ENCODE peak calls at places on chromosomes 5 and 9, in four cellular contexts. A is adipocyte, W is HepG2, F is kidney. S is an unnamed sample.

GRCh38 chr9:38339087-38339486 is 53.4 kb upstream of the ALDH1B1 start:
- DNase-seq in A (no peak), F (no peak), W (no peak), S (peak; percentile 7)

GRCh38 chr9:121500165-121500478 is 478 bp upstream of the GGTA1 start:
- DNase-seq in F (no peak), W (no peak), A (no peak), S (no peak)

GRCh38 chr5:78624011-78624541 is 24.5 kb downstream of the LHFPL2 start:
- DNase-seq in F (no peak), A (no peak), W (no peak), S (no peak)

GRCh38 chr5:132180134-132180745 is 47.4 kb downstream of the P4HA2 start:
- DNase-seq in W (peak; percentile 18), F (no peak), A (peak; percentile 89), S (peak; percentile 64)

GRCh38 chr9:34027845-34028574 is 20.7 kb downstream of the UBAP2 start:
- DNase-seq in A (no peak), W (no peak), F (no peak), S (no peak)

GRCh38 chr9:2964485-2964884 is 120.6 kb upstream of the PUM3 start:
- DNase-seq in A (no peak), F (no peak), W (no peak), S (no peak)

GRCh38 chr5:43773032-43773830 is 170.3 kb downstream of the NNT start:
- DNase-seq in F (no peak), A (peak; percentile 83), W (peak; percentile 35), S (peak; percentile 31)

GRCh38 chr5:139877129-139877597 is 81.6 kb downstream of the PSD2 start:
- DNase-seq in F (no peak), W (no peak), A (no peak), S (no peak)

GRCh38 chr5:149990518-149991376 is 9.7 kb downstream of the TIGD6 start:
- DNase-seq in F (no peak), A (peak; percentile 92), W (peak; percentile 76), S (peak; percentile 78)

GRCh38 chr9:74824654-74825053 is 63.1 kb downstream of the TRPM6 start:
- DNase-seq in A (peak; percentile 51), W (no peak), F (no peak), S (peak; percentile 43)

GRCh38 chr9:6014668-6015270 is 655 bp downstream of the RANBP6 start:
- DNase-seq in A (peak; percentile 61), F (no peak), W (peak; percentile 22), S (peak; percentile 86)

GRCh38 chr5:135934939-135935338 is 19.8 kb downstream of the LECT2 start:
- DNase-seq in A (peak; percentile 28), W (no peak), F (no peak), S (peak; percentile 16)

GRCh38 chr5:35230043-35230611 is at the start of gene PRLR:
- DNase-seq in A (peak; percentile 75), F (peak; percentile 80), W (peak; percentile 69), S (peak; percentile 40)

GRCh38 chr5:56951131-56951945 is 585 bp downstream of the MIER3 start:
- DNase-seq in W (no peak), A (peak; percentile 56), F (peak; percentile 81), S (peak; percentile 43)

GRCh38 chr9:32378496-32378895 is 5.9 kb upstream of the ACO1 start:
- DNase-seq in A (peak; percentile 88), W (peak; percentile 76), F (no peak), S (peak; percentile 85)

GRCh38 chr9:131076347-131077195 is 19.8 kb upstream of the AIF1L start:
- DNase-seq in F (no peak), W (no peak), A (no peak), S (no peak)

GRCh38 chr5:143241892-143242291 is 161.6 kb downstream of the NR3C1 start:
- DNase-seq in A (no peak), W (no peak), F (no peak), S (peak; percentile 54)

DNA sequence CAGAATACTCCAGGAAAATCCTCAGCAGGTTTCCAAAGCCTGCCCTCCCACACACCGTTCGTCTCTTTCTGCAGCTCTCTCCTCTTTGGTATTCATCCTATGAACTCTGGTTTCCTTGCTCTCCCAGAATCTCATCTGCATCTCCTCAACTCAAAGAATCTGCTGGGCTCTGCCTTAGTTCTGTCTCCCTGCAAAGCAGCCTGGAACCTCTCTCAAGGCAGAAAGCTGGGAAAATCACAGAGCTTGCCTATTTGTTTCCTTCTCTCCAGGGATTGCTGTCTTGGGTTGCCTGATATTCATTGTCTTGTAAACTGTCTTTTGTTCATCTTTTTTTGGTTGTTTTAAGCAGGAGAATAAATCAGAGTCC is 5.3 kb upstream of the ERAP2 start:
- DNase-seq in W (no peak), A (no peak), F (no peak), S (no peak)
- H3K9ac ChIP-seq in W (no peak overlapping the region), A (no peak overlapping the region), F (no peak overlapping the region), S (no peak overlapping the region)

DNA sequence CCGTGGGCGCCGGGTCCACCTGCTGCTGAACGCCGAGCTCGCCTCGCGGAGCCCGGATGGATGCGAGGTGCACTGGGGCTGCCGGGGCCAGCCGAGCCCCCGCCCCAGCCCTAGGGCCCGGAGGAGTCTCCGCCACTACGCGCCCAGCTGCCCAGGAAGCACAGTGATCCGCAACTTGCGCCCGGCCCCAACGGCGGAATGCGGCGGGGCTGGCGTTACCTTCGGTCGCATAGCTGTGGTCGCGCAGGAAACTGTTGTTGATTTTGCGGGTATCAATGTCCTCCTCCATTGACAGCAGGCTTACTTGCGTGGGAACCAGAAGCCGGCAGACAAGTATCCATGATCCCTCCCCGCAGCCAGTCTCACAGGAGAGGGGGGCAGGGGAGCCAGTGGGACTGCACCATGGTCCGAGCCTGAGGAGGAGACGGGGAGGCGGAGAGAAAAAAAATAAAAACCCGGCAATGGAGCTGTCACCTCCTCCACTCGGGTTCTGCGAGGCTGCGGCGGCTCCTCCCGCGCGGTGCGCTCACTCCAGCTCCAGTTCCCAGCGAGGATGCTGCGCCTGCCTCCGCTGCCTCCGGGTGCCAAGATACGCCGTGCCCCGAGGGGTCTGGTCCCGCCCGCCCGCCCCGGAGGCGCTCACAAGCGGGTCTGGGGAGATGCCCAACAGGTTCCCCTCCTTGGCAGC is 630 bp downstream of the PPP2R2B start:
- DNase-seq in A (peak; percentile 32), F (peak; percentile 68), W (no peak), S (peak; percentile 10)
- H3K9ac ChIP-seq in A (no peak overlapping the region), F (peak overlapping the region; percentile 46), W (no peak overlapping the region), S (no peak overlapping the region)

GRCh38 chr9:94600715-94601114 is 7.1 kb upstream of the FBP2 start:
- DNase-seq in F (no peak), A (no peak), W (no peak), S (no peak)
- H3K9ac ChIP-seq in F (no peak overlapping the region), A (no peak overlapping the region), W (peak overlapping the region; percentile 25), S (no peak overlapping the region)

GRCh38 chr5:134905246-134905996 is 490 bp downstream of the PCBD2 start:
- DNase-seq in A (peak; percentile 88), W (peak; percentile 65), F (no peak), S (peak; percentile 75)
- H3K9ac ChIP-seq in A (peak overlapping the region; percentile 96), W (peak overlapping the region; percentile 97), F (peak overlapping the region; percentile 79), S (peak overlapping the region; percentile 97)

GRCh38 chr5:141319699-141320098 is 885 bp downstream of the TAF7 start:
- DNase-seq in F (no peak), W (no peak), A (no peak), S (no peak)
- H3K9ac ChIP-seq in F (no peak overlapping the region), W (no peak overlapping the region), A (peak overlapping the region; percentile 96), S (peak overlapping the region; percentile 98)

GRCh38 chr5:169933624-169934023 is 46.7 kb downstream of the INSYN2B start:
- DNase-seq in A (no peak), F (no peak), W (no peak), S (no peak)

GRCh38 chr5:169934990-169935389 is 45.3 kb downstream of the INSYN2B start:
- DNase-seq in A (peak; percentile 28), F (no peak), W (no peak), S (peak; percentile 49)

GRCh38 chr5:169938439-169938838 is 41.9 kb downstream of the INSYN2B start:
- DNase-seq in F (no peak), A (no peak), W (no peak), S (no peak)

GRCh38 chr5:169933127-169933526 is 47.2 kb downstream of the INSYN2B start:
- DNase-seq in A (no peak), F (no peak), W (no peak), S (no peak)
- H3K9ac ChIP-seq in A (no peak overlapping the region), F (no peak overlapping the region), W (no peak overlapping the region), S (no peak overlapping the region)

S was measured in mesenchymal stem cell.